ENCODE peak calls at places on chromosome 22, in nine cellular contexts. One of them, this sample, is unnamed.

GRCh38 chr22:31583861-31584485 is 78.0 kb downstream of the PISD start:
- DNase-seq in D341Med: no peak
- DNase-seq in K562: no peak
- DNase-seq in stimulated activated CD4-positive, alpha-beta T cell treated with anti-CD3 and anti-CD28 coated beads, Interleukin-1b, Interleukin-23, amount 100 ng/mL, for 1 hour: no peak
- DNase-seq in PC-3: peak
- DNase-seq in GM03348: peak
- DNase-seq in activated CD8-positive, alpha-beta memory T cell treated with anti-CD3 and anti-CD28 coated beads, Interleukin-2, amount 50 U/mL, for 4 hours: no peak
- DNase-seq in left cardiac atrium: no peak
- DNase-seq in hypothalamus: no peak
- DNase-seq in this sample: no peak

GRCh38 chr22:25742918-25743708 is 1.1 kb downstream of the MYO18B start:
- DNase-seq in K562: peak
- DNase-seq in GM03348: no peak
- DNase-seq in hypothalamus: no peak
- DNase-seq in D341Med: no peak
- DNase-seq in PC-3: no peak
- DNase-seq in stimulated activated CD4-positive, alpha-beta T cell treated with anti-CD3 and anti-CD28 coated beads, Interleukin-1b, Interleukin-23, amount 100 ng/mL, for 1 hour: no peak
- DNase-seq in activated CD8-positive, alpha-beta memory T cell treated with anti-CD3 and anti-CD28 coated beads, Interleukin-2, amount 50 U/mL, for 4 hours: no peak
- DNase-seq in left cardiac atrium: no peak
- DNase-seq in this sample: no peak

GRCh38 chr22:24435861-24436351 is 8.5 kb downstream of the ADORA2A start:
- DNase-seq in D341Med: no peak
- DNase-seq in PC-3: no peak
- DNase-seq in stimulated activated CD4-positive, alpha-beta T cell treated with anti-CD3 and anti-CD28 coated beads, Interleukin-1b, Interleukin-23, amount 100 ng/mL, for 1 hour: no peak
- DNase-seq in left cardiac atrium: no peak
- DNase-seq in GM03348: no peak
- DNase-seq in K562: no peak
- DNase-seq in activated CD8-positive, alpha-beta memory T cell treated with anti-CD3 and anti-CD28 coated beads, Interleukin-2, amount 50 U/mL, for 4 hours: no peak
- DNase-seq in hypothalamus: no peak
- DNase-seq in this sample: peak

GRCh38 chr22:49403102-49403501 is 424.6 kb downstream of the BRD1 start:
- DNase-seq in left cardiac atrium: no peak
- DNase-seq in hypothalamus: no peak
- DNase-seq in K562: no peak
- DNase-seq in D341Med: no peak
- DNase-seq in GM03348: no peak
- DNase-seq in activated CD8-positive, alpha-beta memory T cell treated with anti-CD3 and anti-CD28 coated beads, Interleukin-2, amount 50 U/mL, for 4 hours: no peak
- DNase-seq in stimulated activated CD4-positive, alpha-beta T cell treated with anti-CD3 and anti-CD28 coated beads, Interleukin-1b, Interleukin-23, amount 100 ng/mL, for 1 hour: no peak
- DNase-seq in PC-3: no peak
- DNase-seq in this sample: no peak

GRCh38 chr22:46366801-46367706 is 31.5 kb downstream of the TRMU start:
- DNase-seq in hypothalamus: no peak
- DNase-seq in activated CD8-positive, alpha-beta memory T cell treated with anti-CD3 and anti-CD28 coated beads, Interleukin-2, amount 50 U/mL, for 4 hours: no peak
- DNase-seq in D341Med: no peak
- DNase-seq in K562: no peak
- DNase-seq in GM03348: no peak
- DNase-seq in stimulated activated CD4-positive, alpha-beta T cell treated with anti-CD3 and anti-CD28 coated beads, Interleukin-1b, Interleukin-23, amount 100 ng/mL, for 1 hour: no peak
- DNase-seq in PC-3: no peak
- DNase-seq in left cardiac atrium: peak
- DNase-seq in this sample: peak

GRCh38 chr22:49865156-49865555 is 11.5 kb downstream of the ZBED4 start:
- DNase-seq in stimulated activated CD4-positive, alpha-beta T cell treated with anti-CD3 and anti-CD28 coated beads, Interleukin-1b, Interleukin-23, amount 100 ng/mL, for 1 hour: no peak
- DNase-seq in D341Med: no peak
- DNase-seq in activated CD8-positive, alpha-beta memory T cell treated with anti-CD3 and anti-CD28 coated beads, Interleukin-2, amount 50 U/mL, for 4 hours: no peak
- DNase-seq in GM03348: no peak
- DNase-seq in left cardiac atrium: no peak
- DNase-seq in PC-3: no peak
- DNase-seq in K562: no peak
- DNase-seq in hypothalamus: no peak
- DNase-seq in this sample: no peak

GRCh38 chr22:44625981-44626687 is 75.9 kb upstream of the PRR5 start:
- DNase-seq in activated CD8-positive, alpha-beta memory T cell treated with anti-CD3 and anti-CD28 coated beads, Interleukin-2, amount 50 U/mL, for 4 hours: peak
- DNase-seq in left cardiac atrium: peak
- DNase-seq in stimulated activated CD4-positive, alpha-beta T cell treated with anti-CD3 and anti-CD28 coated beads, Interleukin-1b, Interleukin-23, amount 100 ng/mL, for 1 hour: peak
- DNase-seq in K562: peak
- DNase-seq in GM03348: peak
- DNase-seq in hypothalamus: no peak
- DNase-seq in D341Med: peak
- DNase-seq in PC-3: peak
- DNase-seq in this sample: peak

GRCh38 chr22:45548991-45549736 is 46.5 kb downstream of the FBLN1 start:
- DNase-seq in hypothalamus: no peak
- DNase-seq in K562: peak
- DNase-seq in left cardiac atrium: peak
- DNase-seq in PC-3: peak
- DNase-seq in activated CD8-positive, alpha-beta memory T cell treated with anti-CD3 and anti-CD28 coated beads, Interleukin-2, amount 50 U/mL, for 4 hours: no peak
- DNase-seq in D341Med: peak
- DNase-seq in stimulated activated CD4-positive, alpha-beta T cell treated with anti-CD3 and anti-CD28 coated beads, Interleukin-1b, Interleukin-23, amount 100 ng/mL, for 1 hour: no peak
- DNase-seq in GM03348: peak
- DNase-seq in this sample: peak

GRCh38 chr22:49564666-49565515 is 262.8 kb downstream of the BRD1 start:
- DNase-seq in PC-3: no peak
- DNase-seq in K562: no peak
- DNase-seq in stimulated activated CD4-positive, alpha-beta T cell treated with anti-CD3 and anti-CD28 coated beads, Interleukin-1b, Interleukin-23, amount 100 ng/mL, for 1 hour: no peak
- DNase-seq in left cardiac atrium: no peak
- DNase-seq in hypothalamus: no peak
- DNase-seq in GM03348: no peak
- DNase-seq in D341Med: no peak
- DNase-seq in activated CD8-positive, alpha-beta memory T cell treated with anti-CD3 and anti-CD28 coated beads, Interleukin-2, amount 50 U/mL, for 4 hours: no peak
- DNase-seq in this sample: no peak

GRCh38 chr22:37196539-37197450 is 8.7 kb upstream of the C1QTNF6 start:
- DNase-seq in GM03348: peak
- DNase-seq in stimulated activated CD4-positive, alpha-beta T cell treated with anti-CD3 and anti-CD28 coated beads, Interleukin-1b, Interleukin-23, amount 100 ng/mL, for 1 hour: no peak
- DNase-seq in left cardiac atrium: peak
- DNase-seq in PC-3: peak
- DNase-seq in K562: no peak
- DNase-seq in activated CD8-positive, alpha-beta memory T cell treated with anti-CD3 and anti-CD28 coated beads, Interleukin-2, amount 50 U/mL, for 4 hours: no peak
- DNase-seq in hypothalamus: peak
- DNase-seq in D341Med: no peak
- DNase-seq in this sample: peak

GRCh38 chr22:49768077-49768476 is 59.6 kb downstream of the BRD1 start:
- DNase-seq in D341Med: no peak
- DNase-seq in activated CD8-positive, alpha-beta memory T cell treated with anti-CD3 and anti-CD28 coated beads, Interleukin-2, amount 50 U/mL, for 4 hours: peak
- DNase-seq in PC-3: no peak
- DNase-seq in K562: no peak
- DNase-seq in GM03348: no peak
- DNase-seq in stimulated activated CD4-positive, alpha-beta T cell treated with anti-CD3 and anti-CD28 coated beads, Interleukin-1b, Interleukin-23, amount 100 ng/mL, for 1 hour: no peak
- DNase-seq in hypothalamus: no peak
- DNase-seq in left cardiac atrium: no peak
- DNase-seq in this sample: peak

GRCh38 chr22:25402501-25403283 is 161.8 kb upstream of the GRK3 start:
- DNase-seq in left cardiac atrium: no peak
- DNase-seq in K562: no peak
- DNase-seq in hypothalamus: no peak
- DNase-seq in stimulated activated CD4-positive, alpha-beta T cell treated with anti-CD3 and anti-CD28 coated beads, Interleukin-1b, Interleukin-23, amount 100 ng/mL, for 1 hour: no peak
- DNase-seq in GM03348: peak
- DNase-seq in PC-3: peak
- DNase-seq in D341Med: no peak
- DNase-seq in activated CD8-positive, alpha-beta memory T cell treated with anti-CD3 and anti-CD28 coated beads, Interleukin-2, amount 50 U/mL, for 4 hours: no peak
- DNase-seq in this sample: no peak

GRCh38 chr22:44440224-44441160 is 57.5 kb downstream of the RTL6 start:
- DNase-seq in D341Med: peak
- DNase-seq in left cardiac atrium: no peak
- DNase-seq in K562: no peak
- DNase-seq in stimulated activated CD4-positive, alpha-beta T cell treated with anti-CD3 and anti-CD28 coated beads, Interleukin-1b, Interleukin-23, amount 100 ng/mL, for 1 hour: no peak
- DNase-seq in hypothalamus: no peak
- DNase-seq in GM03348: no peak
- DNase-seq in PC-3: no peak
- DNase-seq in activated CD8-positive, alpha-beta memory T cell treated with anti-CD3 and anti-CD28 coated beads, Interleukin-2, amount 50 U/mL, for 4 hours: no peak
- DNase-seq in this sample: no peak

GRCh38 chr22:43829904-43830851 is 18.1 kb upstream of the EFCAB6 start:
- DNase-seq in left cardiac atrium: peak
- DNase-seq in GM03348: peak
- DNase-seq in activated CD8-positive, alpha-beta memory T cell treated with anti-CD3 and anti-CD28 coated beads, Interleukin-2, amount 50 U/mL, for 4 hours: no peak
- DNase-seq in D341Med: no peak
- DNase-seq in PC-3: no peak
- DNase-seq in stimulated activated CD4-positive, alpha-beta T cell treated with anti-CD3 and anti-CD28 coated beads, Interleukin-1b, Interleukin-23, amount 100 ng/mL, for 1 hour: no peak
- DNase-seq in K562: no peak
- DNase-seq in hypothalamus: no peak
- DNase-seq in this sample: peak

GRCh38 chr22:20268350-20269012 is 363 bp upstream of the RTN4R start:
- DNase-seq in left cardiac atrium: peak
- DNase-seq in stimulated activated CD4-positive, alpha-beta T cell treated with anti-CD3 and anti-CD28 coated beads, Interleukin-1b, Interleukin-23, amount 100 ng/mL, for 1 hour: peak
- DNase-seq in activated CD8-positive, alpha-beta memory T cell treated with anti-CD3 and anti-CD28 coated beads, Interleukin-2, amount 50 U/mL, for 4 hours: peak
- DNase-seq in hypothalamus: no peak
- DNase-seq in GM03348: peak
- DNase-seq in D341Med: peak
- DNase-seq in PC-3: peak
- DNase-seq in K562: peak
- DNase-seq in this sample: peak

GRCh38 chr22:36729321-36729720 is 25.8 kb upstream of the CACNG2 start:
- DNase-seq in D341Med: no peak
- DNase-seq in GM03348: no peak
- DNase-seq in stimulated activated CD4-positive, alpha-beta T cell treated with anti-CD3 and anti-CD28 coated beads, Interleukin-1b, Interleukin-23, amount 100 ng/mL, for 1 hour: no peak
- DNase-seq in activated CD8-positive, alpha-beta memory T cell treated with anti-CD3 and anti-CD28 coated beads, Interleukin-2, amount 50 U/mL, for 4 hours: no peak
- DNase-seq in K562: no peak
- DNase-seq in PC-3: no peak
- DNase-seq in left cardiac atrium: no peak
- DNase-seq in hypothalamus: no peak
- DNase-seq in this sample: no peak

GRCh38 chr22:39936523-39937145 is 23.6 kb upstream of the TMA7B start:
- DNase-seq in GM03348: no peak
- DNase-seq in K562: no peak
- DNase-seq in D341Med: no peak
- DNase-seq in PC-3: no peak
- DNase-seq in hypothalamus: no peak
- DNase-seq in stimulated activated CD4-positive, alpha-beta T cell treated with anti-CD3 and anti-CD28 coated beads, Interleukin-1b, Interleukin-23, amount 100 ng/mL, for 1 hour: no peak
- DNase-seq in left cardiac atrium: no peak
- DNase-seq in activated CD8-positive, alpha-beta memory T cell treated with anti-CD3 and anti-CD28 coated beads, Interleukin-2, amount 50 U/mL, for 4 hours: no peak
- DNase-seq in this sample: no peak

GRCh38 chr22:19419464-19420178 is 11.9 kb downstream of the HIRA start:
- DNase-seq in activated CD8-positive, alpha-beta memory T cell treated with anti-CD3 and anti-CD28 coated beads, Interleukin-2, amount 50 U/mL, for 4 hours: no peak
- DNase-seq in GM03348: no peak
- DNase-seq in PC-3: no peak
- DNase-seq in K562: peak
- DNase-seq in stimulated activated CD4-positive, alpha-beta T cell treated with anti-CD3 and anti-CD28 coated beads, Interleukin-1b, Interleukin-23, amount 100 ng/mL, for 1 hour: no peak
- DNase-seq in left cardiac atrium: no peak
- DNase-seq in hypothalamus: no peak
- DNase-seq in D341Med: no peak
- DNase-seq in this sample: no peak

GRCh38 chr22:42752230-42752746 is 31.6 kb upstream of the A4GALT start:
- DNase-seq in activated CD8-positive, alpha-beta memory T cell treated with anti-CD3 and anti-CD28 coated beads, Interleukin-2, amount 50 U/mL, for 4 hours: no peak
- DNase-seq in K562: no peak
- DNase-seq in GM03348: no peak
- DNase-seq in D341Med: peak
- DNase-seq in PC-3: no peak
- DNase-seq in hypothalamus: no peak
- DNase-seq in left cardiac atrium: no peak
- DNase-seq in stimulated activated CD4-positive, alpha-beta T cell treated with anti-CD3 and anti-CD28 coated beads, Interleukin-1b, Interleukin-23, amount 100 ng/mL, for 1 hour: no peak
- DNase-seq in this sample: peak

GRCh38 chr22:27224485-27225364 is 567.3 kb downstream of the MIAT start:
- DNase-seq in GM03348: peak
- DNase-seq in D341Med: no peak
- DNase-seq in hypothalamus: no peak
- DNase-seq in K562: no peak
- DNase-seq in stimulated activated CD4-positive, alpha-beta T cell treated with anti-CD3 and anti-CD28 coated beads, Interleukin-1b, Interleukin-23, amount 100 ng/mL, for 1 hour: no peak
- DNase-seq in left cardiac atrium: peak
- DNase-seq in activated CD8-positive, alpha-beta memory T cell treated with anti-CD3 and anti-CD28 coated beads, Interleukin-2, amount 50 U/mL, for 4 hours: no peak
- DNase-seq in PC-3: no peak
- DNase-seq in this sample: peak

GRCh38 chr22:28112548-28113043 is 193.5 kb upstream of the PITPNB start:
- DNase-seq in K562: peak
- DNase-seq in PC-3: peak
- DNase-seq in hypothalamus: no peak
- DNase-seq in D341Med: peak
- DNase-seq in left cardiac atrium: peak
- DNase-seq in activated CD8-positive, alpha-beta memory T cell treated with anti-CD3 and anti-CD28 coated beads, Interleukin-2, amount 50 U/mL, for 4 hours: no peak
- DNase-seq in GM03348: peak
- DNase-seq in stimulated activated CD4-positive, alpha-beta T cell treated with anti-CD3 and anti-CD28 coated beads, Interleukin-1b, Interleukin-23, amount 100 ng/mL, for 1 hour: no peak
- DNase-seq in this sample: peak

GRCh38 chr22:45881524-45881875 is 95.5 kb downstream of the WNT7B start:
- DNase-seq in D341Med: no peak
- DNase-seq in stimulated activated CD4-positive, alpha-beta T cell treated with anti-CD3 and anti-CD28 coated beads, Interleukin-1b, Interleukin-23, amount 100 ng/mL, for 1 hour: no peak
- DNase-seq in K562: no peak
- DNase-seq in hypothalamus: no peak
- DNase-seq in GM03348: no peak
- DNase-seq in PC-3: no peak
- DNase-seq in left cardiac atrium: no peak
- DNase-seq in activated CD8-positive, alpha-beta memory T cell treated with anti-CD3 and anti-CD28 coated beads, Interleukin-2, amount 50 U/mL, for 4 hours: no peak
- DNase-seq in this sample: no peak

GRCh38 chr22:31650391-31650790 is 11.6 kb downstream of the PISD start:
- DNase-seq in stimulated activated CD4-positive, alpha-beta T cell treated with anti-CD3 and anti-CD28 coated beads, Interleukin-1b, Interleukin-23, amount 100 ng/mL, for 1 hour: no peak
- DNase-seq in hypothalamus: no peak
- DNase-seq in K562: no peak
- DNase-seq in D341Med: no peak
- DNase-seq in GM03348: peak
- DNase-seq in PC-3: no peak
- DNase-seq in left cardiac atrium: no peak
- DNase-seq in activated CD8-positive, alpha-beta memory T cell treated with anti-CD3 and anti-CD28 coated beads, Interleukin-2, amount 50 U/mL, for 4 hours: no peak
- DNase-seq in this sample: no peak

GRCh38 chr22:41445171-41446056 is 1.2 kb downstream of the TOB2 start:
- DNase-seq in activated CD8-positive, alpha-beta memory T cell treated with anti-CD3 and anti-CD28 coated beads, Interleukin-2, amount 50 U/mL, for 4 hours: peak
- DNase-seq in hypothalamus: no peak
- DNase-seq in K562: no peak
- DNase-seq in GM03348: peak
- DNase-seq in left cardiac atrium: peak
- DNase-seq in stimulated activated CD4-positive, alpha-beta T cell treated with anti-CD3 and anti-CD28 coated beads, Interleukin-1b, Interleukin-23, amount 100 ng/mL, for 1 hour: no peak
- DNase-seq in PC-3: peak
- DNase-seq in D341Med: no peak
- DNase-seq in this sample: peak

GRCh38 chr22:37777122-37777687 is 30.5 kb upstream of the GCAT start:
- DNase-seq in stimulated activated CD4-positive, alpha-beta T cell treated with anti-CD3 and anti-CD28 coated beads, Interleukin-1b, Interleukin-23, amount 100 ng/mL, for 1 hour: no peak
- DNase-seq in left cardiac atrium: no peak
- DNase-seq in activated CD8-positive, alpha-beta memory T cell treated with anti-CD3 and anti-CD28 coated beads, Interleukin-2, amount 50 U/mL, for 4 hours: no peak
- DNase-seq in D341Med: no peak
- DNase-seq in GM03348: peak
- DNase-seq in PC-3: peak
- DNase-seq in K562: peak
- DNase-seq in hypothalamus: no peak
- DNase-seq in this sample: peak

GRCh38 chr22:42844756-42845155 is 12.3 kb downstream of the ARFGAP3 start:
- DNase-seq in K562: no peak
- DNase-seq in D341Med: no peak
- DNase-seq in activated CD8-positive, alpha-beta memory T cell treated with anti-CD3 and anti-CD28 coated beads, Interleukin-2, amount 50 U/mL, for 4 hours: no peak
- DNase-seq in left cardiac atrium: no peak
- DNase-seq in hypothalamus: no peak
- DNase-seq in PC-3: peak
- DNase-seq in GM03348: no peak
- DNase-seq in stimulated activated CD4-positive, alpha-beta T cell treated with anti-CD3 and anti-CD28 coated beads, Interleukin-1b, Interleukin-23, amount 100 ng/mL, for 1 hour: no peak
- DNase-seq in this sample: no peak

GRCh38 chr22:43726296-43726695 is 85.8 kb downstream of the EFCAB6 start:
- DNase-seq in hypothalamus: no peak
- DNase-seq in activated CD8-positive, alpha-beta memory T cell treated with anti-CD3 and anti-CD28 coated beads, Interleukin-2, amount 50 U/mL, for 4 hours: no peak
- DNase-seq in left cardiac atrium: no peak
- DNase-seq in D341Med: no peak
- DNase-seq in PC-3: no peak
- DNase-seq in GM03348: no peak
- DNase-seq in K562: no peak
- DNase-seq in stimulated activated CD4-positive, alpha-beta T cell treated with anti-CD3 and anti-CD28 coated beads, Interleukin-1b, Interleukin-23, amount 100 ng/mL, for 1 hour: no peak
- DNase-seq in this sample: no peak

GRCh38 chr22:44396727-44397722 is 84.3 kb upstream of the SHISAL1 start:
- DNase-seq in D341Med: peak
- DNase-seq in left cardiac atrium: no peak
- DNase-seq in stimulated activated CD4-positive, alpha-beta T cell treated with anti-CD3 and anti-CD28 coated beads, Interleukin-1b, Interleukin-23, amount 100 ng/mL, for 1 hour: no peak
- DNase-seq in GM03348: no peak
- DNase-seq in activated CD8-positive, alpha-beta memory T cell treated with anti-CD3 and anti-CD28 coated beads, Interleukin-2, amount 50 U/mL, for 4 hours: no peak
- DNase-seq in hypothalamus: no peak
- DNase-seq in PC-3: no peak
- DNase-seq in K562: no peak
- DNase-seq in this sample: no peak

GRCh38 chr22:41447435-41448188 is 1.0 kb upstream of the TOB2 start:
- DNase-seq in activated CD8-positive, alpha-beta memory T cell treated with anti-CD3 and anti-CD28 coated beads, Interleukin-2, amount 50 U/mL, for 4 hours: peak
- DNase-seq in K562: peak
- DNase-seq in GM03348: peak
- DNase-seq in hypothalamus: peak
- DNase-seq in PC-3: peak
- DNase-seq in left cardiac atrium: peak
- DNase-seq in D341Med: peak
- DNase-seq in stimulated activated CD4-positive, alpha-beta T cell treated with anti-CD3 and anti-CD28 coated beads, Interleukin-1b, Interleukin-23, amount 100 ng/mL, for 1 hour: no peak
- DNase-seq in this sample: peak

GRCh38 chr22:17106785-17107546 is 14.2 kb downstream of the TMEM121B start:
- DNase-seq in left cardiac atrium: no peak
- DNase-seq in D341Med: no peak
- DNase-seq in GM03348: no peak
- DNase-seq in hypothalamus: no peak
- DNase-seq in activated CD8-positive, alpha-beta memory T cell treated with anti-CD3 and anti-CD28 coated beads, Interleukin-2, amount 50 U/mL, for 4 hours: peak
- DNase-seq in PC-3: no peak
- DNase-seq in K562: no peak
- DNase-seq in stimulated activated CD4-positive, alpha-beta T cell treated with anti-CD3 and anti-CD28 coated beads, Interleukin-1b, Interleukin-23, amount 100 ng/mL, for 1 hour: no peak
- DNase-seq in this sample: no peak

GRCh38 chr22:33070600-33070999 is 12.4 kb upstream of the SYN3 start:
- DNase-seq in PC-3: no peak
- DNase-seq in D341Med: no peak
- DNase-seq in left cardiac atrium: no peak
- DNase-seq in K562: no peak
- DNase-seq in activated CD8-positive, alpha-beta memory T cell treated with anti-CD3 and anti-CD28 coated beads, Interleukin-2, amount 50 U/mL, for 4 hours: no peak
- DNase-seq in stimulated activated CD4-positive, alpha-beta T cell treated with anti-CD3 and anti-CD28 coated beads, Interleukin-1b, Interleukin-23, amount 100 ng/mL, for 1 hour: no peak
- DNase-seq in GM03348: no peak
- DNase-seq in hypothalamus: no peak
- DNase-seq in this sample: no peak